ENCODE peak calls at places on chromosomes 1 and 21, in eight cellular contexts. One of them, this sample, is unnamed.

GRCh38 chr1:243568793-243569192 is 281.2 kb downstream of the AKT3 start:
- DNase-seq in stimulated activated CD8-positive, alpha-beta memory T cell treated with anti-CD3 and anti-CD28 coated beads, Interleukin-2, amount 100 ng/mL, for 48 hours: no peak
- DNase-seq in H1: no peak
- DNase-seq in heart left ventricle: no peak
- DNase-seq in GDM1: no peak
- DNase-seq in brain microvascular endothelial cell: no peak
- DNase-seq in NCI-H69: peak
- DNase-seq in B cell: no peak
- DNase-seq in this sample: no peak

GRCh38 chr1:12454406-12455391 is 163.3 kb downstream of the DHRS3 start:
- DNase-seq in stimulated activated CD8-positive, alpha-beta memory T cell treated with anti-CD3 and anti-CD28 coated beads, Interleukin-2, amount 100 ng/mL, for 48 hours: no peak
- DNase-seq in H1: no peak
- DNase-seq in heart left ventricle: no peak
- DNase-seq in GDM1: no peak
- DNase-seq in brain microvascular endothelial cell: peak
- DNase-seq in NCI-H69: peak
- DNase-seq in B cell: no peak
- DNase-seq in this sample: no peak

GRCh38 chr21:29295066-29295650 is 3.6 kb upstream of the BACH1 start:
- DNase-seq in stimulated activated CD8-positive, alpha-beta memory T cell treated with anti-CD3 and anti-CD28 coated beads, Interleukin-2, amount 100 ng/mL, for 48 hours: no peak
- DNase-seq in H1: no peak
- DNase-seq in heart left ventricle: no peak
- DNase-seq in GDM1: no peak
- DNase-seq in brain microvascular endothelial cell: no peak
- DNase-seq in NCI-H69: no peak
- DNase-seq in B cell: no peak
- DNase-seq in this sample: no peak

GRCh38 chr1:21338568-21339401 is 48.5 kb upstream of the ECE1 start:
- DNase-seq in stimulated activated CD8-positive, alpha-beta memory T cell treated with anti-CD3 and anti-CD28 coated beads, Interleukin-2, amount 100 ng/mL, for 48 hours: no peak
- DNase-seq in H1: no peak
- DNase-seq in heart left ventricle: peak
- DNase-seq in GDM1: no peak
- DNase-seq in brain microvascular endothelial cell: no peak
- DNase-seq in NCI-H69: peak
- DNase-seq in B cell: no peak
- DNase-seq in this sample: no peak

GRCh38 chr1:18481921-18482701 is 1.4 kb downstream of the KLHDC7A start:
- DNase-seq in stimulated activated CD8-positive, alpha-beta memory T cell treated with anti-CD3 and anti-CD28 coated beads, Interleukin-2, amount 100 ng/mL, for 48 hours: no peak
- DNase-seq in H1: no peak
- DNase-seq in heart left ventricle: no peak
- DNase-seq in GDM1: no peak
- DNase-seq in brain microvascular endothelial cell: no peak
- DNase-seq in NCI-H69: no peak
- DNase-seq in B cell: no peak
- DNase-seq in this sample: no peak

GRCh38 chr1:115322631-115323030 is 15.4 kb downstream of the NGF start:
- DNase-seq in stimulated activated CD8-positive, alpha-beta memory T cell treated with anti-CD3 and anti-CD28 coated beads, Interleukin-2, amount 100 ng/mL, for 48 hours: no peak
- DNase-seq in H1: no peak
- DNase-seq in heart left ventricle: no peak
- DNase-seq in GDM1: no peak
- DNase-seq in brain microvascular endothelial cell: peak
- DNase-seq in NCI-H69: no peak
- DNase-seq in B cell: no peak
- DNase-seq in this sample: no peak

GRCh38 chr1:36493524-36493923 is 10.8 kb upstream of the CSF3R start:
- DNase-seq in stimulated activated CD8-positive, alpha-beta memory T cell treated with anti-CD3 and anti-CD28 coated beads, Interleukin-2, amount 100 ng/mL, for 48 hours: no peak
- DNase-seq in H1: no peak
- DNase-seq in heart left ventricle: no peak
- DNase-seq in GDM1: no peak
- DNase-seq in brain microvascular endothelial cell: no peak
- DNase-seq in NCI-H69: no peak
- DNase-seq in B cell: no peak
- DNase-seq in this sample: no peak

GRCh38 chr1:31581821-31582810 is 5.8 kb downstream of the TINAGL1 start:
- DNase-seq in stimulated activated CD8-positive, alpha-beta memory T cell treated with anti-CD3 and anti-CD28 coated beads, Interleukin-2, amount 100 ng/mL, for 48 hours: no peak
- DNase-seq in H1: no peak
- DNase-seq in heart left ventricle: peak
- DNase-seq in GDM1: no peak
- DNase-seq in brain microvascular endothelial cell: no peak
- DNase-seq in NCI-H69: no peak
- DNase-seq in B cell: no peak
- DNase-seq in this sample: no peak

GRCh38 chr1:41423511-41424191 is 60.8 kb downstream of the EDN2 start:
- DNase-seq in stimulated activated CD8-positive, alpha-beta memory T cell treated with anti-CD3 and anti-CD28 coated beads, Interleukin-2, amount 100 ng/mL, for 48 hours: no peak
- DNase-seq in H1: peak
- DNase-seq in heart left ventricle: peak
- DNase-seq in GDM1: no peak
- DNase-seq in brain microvascular endothelial cell: no peak
- DNase-seq in NCI-H69: peak
- DNase-seq in B cell: no peak
- DNase-seq in this sample: no peak

GRCh38 chr1:203149188-203149840 is 21.8 kb downstream of the ADORA1 start:
- DNase-seq in stimulated activated CD8-positive, alpha-beta memory T cell treated with anti-CD3 and anti-CD28 coated beads, Interleukin-2, amount 100 ng/mL, for 48 hours: no peak
- DNase-seq in H1: no peak
- DNase-seq in heart left ventricle: no peak
- DNase-seq in GDM1: no peak
- DNase-seq in brain microvascular endothelial cell: no peak
- DNase-seq in NCI-H69: no peak
- DNase-seq in B cell: no peak
- DNase-seq in this sample: no peak

GRCh38 chr1:24418898-24419628 is 3.5 kb downstream of the NIPAL3 start:
- DNase-seq in stimulated activated CD8-positive, alpha-beta memory T cell treated with anti-CD3 and anti-CD28 coated beads, Interleukin-2, amount 100 ng/mL, for 48 hours: no peak
- DNase-seq in H1: no peak
- DNase-seq in heart left ventricle: no peak
- DNase-seq in GDM1: peak
- DNase-seq in brain microvascular endothelial cell: no peak
- DNase-seq in NCI-H69: peak
- DNase-seq in B cell: no peak
- DNase-seq in this sample: no peak

GRCh38 chr1:167881069-167881468 is 32.9 kb downstream of the ADCY10 start:
- DNase-seq in stimulated activated CD8-positive, alpha-beta memory T cell treated with anti-CD3 and anti-CD28 coated beads, Interleukin-2, amount 100 ng/mL, for 48 hours: no peak
- DNase-seq in H1: no peak
- DNase-seq in heart left ventricle: no peak
- DNase-seq in GDM1: no peak
- DNase-seq in brain microvascular endothelial cell: no peak
- DNase-seq in NCI-H69: no peak
- DNase-seq in B cell: no peak
- DNase-seq in this sample: no peak

GRCh38 chr21:46071082-46071481 is 26.8 kb upstream of the COL6A2 start:
- DNase-seq in stimulated activated CD8-positive, alpha-beta memory T cell treated with anti-CD3 and anti-CD28 coated beads, Interleukin-2, amount 100 ng/mL, for 48 hours: no peak
- DNase-seq in H1: no peak
- DNase-seq in heart left ventricle: no peak
- DNase-seq in GDM1: no peak
- DNase-seq in brain microvascular endothelial cell: no peak
- DNase-seq in NCI-H69: no peak
- DNase-seq in B cell: no peak
- DNase-seq in this sample: no peak

GRCh38 chr1:192802406-192802805 is 6.4 kb upstream of the RGS2 start:
- DNase-seq in stimulated activated CD8-positive, alpha-beta memory T cell treated with anti-CD3 and anti-CD28 coated beads, Interleukin-2, amount 100 ng/mL, for 48 hours: no peak
- DNase-seq in H1: no peak
- DNase-seq in heart left ventricle: no peak
- DNase-seq in GDM1: no peak
- DNase-seq in brain microvascular endothelial cell: no peak
- DNase-seq in NCI-H69: no peak
- DNase-seq in B cell: no peak
- DNase-seq in this sample: no peak

GRCh38 chr1:179937668-179938259 is 16.8 kb upstream of the CEP350 start:
- DNase-seq in stimulated activated CD8-positive, alpha-beta memory T cell treated with anti-CD3 and anti-CD28 coated beads, Interleukin-2, amount 100 ng/mL, for 48 hours: no peak
- DNase-seq in H1: no peak
- DNase-seq in heart left ventricle: no peak
- DNase-seq in GDM1: no peak
- DNase-seq in brain microvascular endothelial cell: no peak
- DNase-seq in NCI-H69: no peak
- DNase-seq in B cell: no peak
- DNase-seq in this sample: no peak

GRCh38 chr1:65044411-65044810 is 78.1 kb upstream of the JAK1 start:
- DNase-seq in stimulated activated CD8-positive, alpha-beta memory T cell treated with anti-CD3 and anti-CD28 coated beads, Interleukin-2, amount 100 ng/mL, for 48 hours: no peak
- DNase-seq in H1: no peak
- DNase-seq in heart left ventricle: no peak
- DNase-seq in GDM1: no peak
- DNase-seq in brain microvascular endothelial cell: no peak
- DNase-seq in NCI-H69: no peak
- DNase-seq in B cell: no peak
- DNase-seq in this sample: no peak

GRCh38 chr1:77984629-77985028 is 5.8 kb upstream of the FUBP1 start:
- DNase-seq in stimulated activated CD8-positive, alpha-beta memory T cell treated with anti-CD3 and anti-CD28 coated beads, Interleukin-2, amount 100 ng/mL, for 48 hours: no peak
- DNase-seq in H1: no peak
- DNase-seq in heart left ventricle: no peak
- DNase-seq in GDM1: no peak
- DNase-seq in brain microvascular endothelial cell: no peak
- DNase-seq in NCI-H69: no peak
- DNase-seq in B cell: no peak
- DNase-seq in this sample: no peak

GRCh38 chr21:44298301-44298700 is 1.6 kb upstream of the PFKL start:
- DNase-seq in stimulated activated CD8-positive, alpha-beta memory T cell treated with anti-CD3 and anti-CD28 coated beads, Interleukin-2, amount 100 ng/mL, for 48 hours: no peak
- DNase-seq in H1: no peak
- DNase-seq in heart left ventricle: no peak
- DNase-seq in GDM1: no peak
- DNase-seq in brain microvascular endothelial cell: no peak
- DNase-seq in NCI-H69: peak
- DNase-seq in B cell: no peak
- DNase-seq in this sample: no peak

GRCh38 chr1:77779529-77780281 is at the start of gene MIGA1:
- DNase-seq in stimulated activated CD8-positive, alpha-beta memory T cell treated with anti-CD3 and anti-CD28 coated beads, Interleukin-2, amount 100 ng/mL, for 48 hours: peak
- DNase-seq in H1: peak
- DNase-seq in heart left ventricle: peak
- DNase-seq in GDM1: peak
- DNase-seq in brain microvascular endothelial cell: peak
- DNase-seq in NCI-H69: peak
- DNase-seq in B cell: peak
- DNase-seq in this sample: peak